ENCODE peak calls at places on chromosome 21, in six cellular contexts. I is fibroblast of lung, T is AG04450, Z is fibroblast of pulmonary artery, Y is bronchial epithelial cell, Q is AG10803. M is an unnamed sample.

GRCh38 chr21:27694667-27695066 is 727.8 kb upstream of the ADAMTS5 start:
- DNase-seq in I (peak), T (no peak), Z (no peak), Y (peak), Q (no peak), M (no peak)

GRCh38 chr21:15986277-15986676 is 256.5 kb downstream of the USP25 start:
- DNase-seq in I (peak), T (no peak), Z (no peak), Y (no peak), Q (no peak), M (no peak)

GRCh38 chr21:25735895-25736597 is 1.3 kb downstream of the GABPA start:
- DNase-seq in I (peak), T (no peak), Z (peak), Y (peak), Q (peak), M (peak)

GRCh38 chr21:46546799-46547198 is 58.1 kb downstream of the S100B start:
- DNase-seq in I (no peak), T (no peak), Z (no peak), Y (no peak), Q (no peak), M (no peak)

GRCh38 chr21:16241500-16241963 is 511.8 kb downstream of the USP25 start:
- DNase-seq in I (no peak), T (no peak), Z (peak), Y (no peak), Q (no peak), M (peak)

GRCh38 chr21:33241846-33242245 is 12.1 kb downstream of the IFNAR2 start:
- DNase-seq in I (no peak), T (no peak), Z (no peak), Y (no peak), Q (no peak), M (no peak)

GRCh38 chr21:39319814-39320332 is 6.4 kb upstream of the BRWD1 start:
- DNase-seq in I (no peak), T (no peak), Z (peak), Y (peak), Q (peak), M (peak)

GRCh38 chr21:20943476-20944085 is 54.6 kb upstream of the NCAM2 start:
- DNase-seq in I (no peak), T (no peak), Z (no peak), Y (no peak), Q (no peak), M (no peak)

GRCh38 chr21:27806261-27806660 is 839.4 kb upstream of the ADAMTS5 start:
- DNase-seq in I (no peak), T (no peak), Z (no peak), Y (no peak), Q (no peak), M (no peak)

GRCh38 chr21:26769613-26770188 is 75.5 kb downstream of the ADAMTS1 start:
- DNase-seq in I (peak), T (peak), Z (peak), Y (peak), Q (peak), M (peak)

GRCh38 chr21:32978346-32979270 is 47.1 kb upstream of the OLIG2 start:
- DNase-seq in I (no peak), T (no peak), Z (no peak), Y (no peak), Q (no peak), M (no peak)

GRCh38 chr21:38735807-38736206 is 69.9 kb upstream of the ETS2 start:
- DNase-seq in I (no peak), T (no peak), Z (no peak), Y (no peak), Q (no peak), M (no peak)

GRCh38 chr21:33865176-33865575 is 50.4 kb downstream of the ATP5PO start:
- DNase-seq in I (no peak), T (no peak), Z (no peak), Y (no peak), Q (no peak), M (no peak)

GRCh38 chr21:46250146-46250725 is 21.7 kb upstream of the LSS start:
- DNase-seq in I (no peak), T (no peak), Z (peak), Y (no peak), Q (no peak), M (peak)

GRCh38 chr21:17780539-17780938 is 38.6 kb downstream of the C21orf91 start:
- DNase-seq in I (peak), T (no peak), Z (no peak), Y (peak), Q (no peak), M (no peak)

GRCh38 chr21:36499578-36500471 is 19.9 kb upstream of the CLDN14 start:
- DNase-seq in I (peak), T (no peak), Z (peak), Y (peak), Q (peak), M (peak)

GRCh38 chr21:20016431-20017005 is 981.7 kb upstream of the NCAM2 start:
- DNase-seq in I (no peak), T (no peak), Z (no peak), Y (no peak), Q (no peak), M (no peak)

GRCh38 chr21:40634141-40634540 is 212.8 kb downstream of the DSCAM start:
- DNase-seq in I (no peak), T (no peak), Z (no peak), Y (no peak), Q (no peak), M (no peak)

GRCh38 chr21:16422702-16423101 is 692.9 kb downstream of the USP25 start:
- DNase-seq in I (peak), T (no peak), Z (peak), Y (peak), Q (no peak), M (peak)

GRCh38 chr21:27390384-27390783 is 423.5 kb upstream of the ADAMTS5 start:
- DNase-seq in I (no peak), T (no peak), Z (no peak), Y (no peak), Q (no peak), M (no peak)

GRCh38 chr21:18529253-18529652 is 125.7 kb upstream of the TMPRSS15 start:
- DNase-seq in I (peak), T (no peak), Z (peak), Y (peak), Q (peak), M (peak)

GRCh38 chr21:37463083-37463780 is 96.7 kb downstream of the DYRK1A start:
- DNase-seq in I (peak), T (peak), Z (peak), Y (peak), Q (peak), M (peak)

GRCh38 chr21:16455978-16456377 is 726.2 kb downstream of the USP25 start:
- DNase-seq in I (peak), T (no peak), Z (no peak), Y (no peak), Q (peak), M (peak)

GRCh38 chr21:40938078-40938477 is 91.1 kb upstream of the DSCAM start:
- DNase-seq in I (no peak), T (no peak), Z (no peak), Y (no peak), Q (no peak), M (no peak)

GRCh38 chr21:28754862-28755261 is 237.8 kb downstream of the LTN1 start:
- DNase-seq in I (no peak), T (no peak), Z (no peak), Y (no peak), Q (no peak), M (no peak)

GRCh38 chr21:15224346-15225086 is 159.7 kb upstream of the NRIP1 start:
- DNase-seq in I (peak), T (peak), Z (peak), Y (peak), Q (peak), M (peak)

GRCh38 chr21:15552914-15553491 is 176.8 kb upstream of the USP25 start:
- DNase-seq in I (peak), T (no peak), Z (peak), Y (peak), Q (peak), M (peak)

GRCh38 chr21:33355355-33355754 is 30.6 kb downstream of the IFNAR1 start:
- DNase-seq in I (no peak), T (no peak), Z (no peak), Y (no peak), Q (no peak), M (no peak)

DNA sequence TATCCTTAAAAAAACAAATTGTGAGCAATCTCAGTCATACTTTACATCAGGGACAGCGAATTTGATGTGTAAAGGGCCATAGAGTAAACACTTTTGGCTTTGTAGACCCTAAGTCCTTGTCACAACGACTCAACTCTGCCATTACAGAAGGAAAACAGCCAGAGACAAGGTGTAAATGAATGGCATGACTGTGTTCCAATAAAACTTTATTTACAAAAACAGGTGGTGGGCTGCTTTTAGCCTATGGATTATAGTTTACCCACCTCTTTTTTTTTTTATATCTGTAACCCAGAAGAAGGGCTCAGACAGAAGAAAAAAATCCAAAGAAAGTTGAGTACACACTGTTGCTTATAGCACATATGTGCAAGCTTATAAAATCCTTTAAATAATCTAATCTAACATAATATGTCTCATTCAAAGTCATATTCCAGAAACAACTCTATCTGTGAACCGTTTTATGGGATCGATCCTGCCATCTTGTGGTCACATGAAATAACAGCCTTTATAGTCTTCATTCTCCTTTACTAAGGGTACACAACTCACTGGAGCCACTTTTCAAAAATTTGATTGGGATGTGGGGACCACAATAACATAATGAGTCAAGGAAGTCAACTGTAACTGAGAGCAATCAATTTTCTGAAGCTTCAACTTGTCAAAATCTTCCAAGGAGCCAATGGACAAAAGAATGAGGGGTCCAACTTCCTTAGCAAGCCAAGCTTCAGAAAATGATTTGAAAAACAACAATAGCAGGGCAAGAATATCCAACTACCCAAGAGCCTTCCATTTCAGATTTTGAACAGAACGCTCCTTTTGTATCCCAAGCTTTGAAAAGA is 142.2 kb upstream of the KRTAP19-8 start:
- DNase-seq in I (peak), T (no peak), Z (peak), Y (peak), Q (peak), M (peak)
- TF ChIP-seq CTCF in I (peak), T (peak), Z (peak), Y (peak), Q (peak), M (peak)

GRCh38 chr21:44438531-44439210 is 16.6 kb upstream of the LRRC3 start:
- DNase-seq in I (no peak), T (no peak), Z (no peak), Y (no peak), Q (no peak), M (no peak)
- H3K4me3 ChIP-seq in I (no peak), T (no peak), Z (no peak), Y (no peak), Q (no peak), M (no peak)

GRCh38 chr21:42107177-42107880 is 36.2 kb downstream of the UMODL1 start:
- DNase-seq in I (no peak), T (no peak), Z (no peak), Y (no peak), Q (no peak), M (no peak)
- TF ChIP-seq CTCF in I (no peak), T (no peak), Z (no peak), Y (no peak), Q (no peak), M (no peak)

GRCh38 chr21:35046223-35046690 is 2.8 kb downstream of the RUNX1 start:
- DNase-seq in I (no peak), T (no peak), Z (no peak), Y (no peak), Q (no peak), M (no peak)

GRCh38 chr21:35048183-35048601 is 910 bp downstream of the RUNX1 start:
- DNase-seq in I (peak), T (no peak), Z (no peak), Y (no peak), Q (peak), M (no peak)

GRCh38 chr21:35045539-35046222 is 3.4 kb downstream of the RUNX1 start:
- DNase-seq in I (no peak), T (no peak), Z (no peak), Y (no peak), Q (no peak), M (no peak)

GRCh38 chr21:35044770-35045538 is 4.1 kb downstream of the RUNX1 start:
- DNase-seq in I (no peak), T (no peak), Z (no peak), Y (no peak), Q (no peak), M (no peak)

DNA sequence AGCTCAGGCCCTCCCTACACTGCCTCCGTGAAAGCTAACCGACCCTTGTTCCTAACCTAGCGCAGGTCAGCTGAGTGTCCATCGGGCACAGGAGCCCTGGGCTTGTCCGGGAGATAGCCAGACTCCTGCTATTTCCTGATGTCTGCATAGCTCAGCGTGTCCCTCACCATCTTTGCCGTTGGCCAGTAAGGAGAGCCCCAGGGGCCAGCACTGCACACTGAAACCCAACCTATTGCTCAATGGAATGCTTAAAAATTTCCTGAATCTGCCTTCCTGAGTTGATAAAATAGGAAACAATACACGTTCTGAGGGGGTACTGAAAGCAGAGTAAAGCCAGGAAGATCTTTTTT is 2.2 kb downstream of the RUNX1 start:
- DNase-seq in I (peak), T (no peak), Z (no peak), Y (no peak), Q (peak), M (no peak)
- H3K4me3 ChIP-seq in I (peak), T (peak), Z (peak), Y (no peak), Q (peak), M (peak)

GRCh38 chr21:31918250-31918775 is 45.5 kb downstream of the HUNK start:
- DNase-seq in I (no peak), T (no peak), Z (no peak), Y (no peak), Q (no peak), M (no peak)
- TF ChIP-seq CTCF in I (no peak), T (no peak), Z (no peak), Y (no peak), Q (peak), M (no peak)

GRCh38 chr21:34883501-34884271 is 165.4 kb downstream of the RUNX1 start:
- DNase-seq in I (no peak), T (no peak), Z (no peak), Y (peak), Q (no peak), M (no peak)
- H3K4me3 ChIP-seq in I (peak), T (peak), Z (peak), Y (peak), Q (peak), M (peak)

GRCh38 chr21:45172408-45172807 is 98.0 kb downstream of the ADARB1 start:
- DNase-seq in I (no peak), T (no peak), Z (no peak), Y (no peak), Q (no peak), M (no peak)

GRCh38 chr21:45177039-45177438 is 102.7 kb downstream of the ADARB1 start:
- DNase-seq in I (no peak), T (no peak), Z (no peak), Y (no peak), Q (no peak), M (no peak)

GRCh38 chr21:45178072-45178608 is 103.8 kb downstream of the ADARB1 start:
- DNase-seq in I (no peak), T (no peak), Z (no peak), Y (no peak), Q (no peak), M (no peak)

GRCh38 chr21:45176141-45176540 is 101.8 kb downstream of the ADARB1 start:
- DNase-seq in I (no peak), T (no peak), Z (no peak), Y (no peak), Q (no peak), M (no peak)

DNA sequence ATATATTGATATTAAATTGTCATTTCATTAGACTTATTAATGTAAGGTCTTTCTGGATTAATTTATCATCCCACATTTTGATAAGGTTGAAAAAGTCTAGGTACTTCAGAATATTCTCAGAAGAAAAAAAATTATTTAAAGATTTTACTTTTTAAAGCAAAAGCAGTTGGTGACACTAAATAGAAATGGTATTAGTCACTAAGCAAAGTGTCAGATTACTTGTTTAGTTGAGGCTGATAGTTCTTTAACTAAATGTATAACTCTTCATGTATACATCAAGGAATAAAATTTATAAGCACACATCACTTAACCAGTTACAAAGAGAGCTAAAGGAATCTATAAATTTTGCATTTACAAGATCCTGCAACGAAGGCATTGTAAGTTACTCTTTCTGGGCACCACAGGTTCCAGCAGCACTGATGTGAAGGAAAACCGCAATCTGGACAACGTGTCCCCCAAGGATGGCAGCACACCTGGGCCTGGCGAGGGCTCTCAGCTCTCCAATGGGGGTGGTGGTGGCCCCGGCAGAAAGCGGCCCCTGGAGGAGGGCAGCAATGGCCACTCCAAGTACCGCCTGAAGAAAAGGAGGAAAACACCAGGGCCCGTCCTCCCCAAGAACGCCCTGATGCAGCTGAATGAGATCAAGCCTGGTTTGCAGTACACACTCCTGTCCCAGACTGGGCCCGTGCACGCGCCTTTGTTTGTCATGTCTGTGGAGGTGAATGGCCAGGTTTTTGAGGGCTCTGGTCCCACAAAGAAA is 101.1 kb downstream of the ADARB1 start:
- DNase-seq in I (no peak), T (no peak), Z (no peak), Y (no peak), Q (no peak), M (no peak)
- TF ChIP-seq CTCF in I (no peak), T (no peak), Z (no peak), Y (no peak), Q (no peak), M (no peak)

M was measured in fibroblast of mammary gland.